ENCODE peak calls at places on chromosome 22, in five cellular contexts. One of them, this sample, is unnamed.

GRCh38 chr22:41074061-41074460 is 18.3 kb upstream of the EP300 start:
- DNase-seq in brain microvascular endothelial cell: no peak
- DNase-seq in astrocyte of the spinal cord: no peak
- DNase-seq in Calu3: no peak
- DNase-seq in GM23338: no peak
- DNase-seq in this sample: no peak

GRCh38 chr22:33889748-33890147 is 30.5 kb downstream of the LARGE1 start:
- DNase-seq in brain microvascular endothelial cell: no peak
- DNase-seq in astrocyte of the spinal cord: no peak
- DNase-seq in Calu3: no peak
- DNase-seq in GM23338: no peak
- DNase-seq in this sample: no peak

GRCh38 chr22:39317756-39318506 is 1.5 kb downstream of the RPL3 start:
- DNase-seq in brain microvascular endothelial cell: peak; percentile 27
- DNase-seq in astrocyte of the spinal cord: peak; percentile 39
- DNase-seq in Calu3: no peak
- DNase-seq in GM23338: no peak
- DNase-seq in this sample: no peak

GRCh38 chr22:25623310-25623734 is 58.8 kb downstream of the GRK3 start:
- DNase-seq in brain microvascular endothelial cell: no peak
- DNase-seq in astrocyte of the spinal cord: no peak
- DNase-seq in Calu3: no peak
- DNase-seq in GM23338: no peak
- DNase-seq in this sample: no peak

GRCh38 chr22:33853200-33854097 is 66.8 kb downstream of the LARGE1 start:
- DNase-seq in brain microvascular endothelial cell: peak; percentile 85
- DNase-seq in astrocyte of the spinal cord: peak; percentile 83
- DNase-seq in Calu3: peak; percentile 64
- DNase-seq in GM23338: peak; percentile 64
- DNase-seq in this sample: no peak

GRCh38 chr22:24416095-24416494 is 11.3 kb upstream of the ADORA2A start:
- DNase-seq in brain microvascular endothelial cell: no peak
- DNase-seq in astrocyte of the spinal cord: no peak
- DNase-seq in Calu3: no peak
- DNase-seq in GM23338: no peak
- DNase-seq in this sample: no peak

GRCh38 chr22:40123387-40123786 is 54.3 kb upstream of the TNRC6B start:
- DNase-seq in brain microvascular endothelial cell: no peak
- DNase-seq in astrocyte of the spinal cord: no peak
- DNase-seq in Calu3: no peak
- DNase-seq in GM23338: no peak
- DNase-seq in this sample: no peak

GRCh38 chr22:41237036-41237706 is 3.6 kb downstream of the CHADL start:
- DNase-seq in brain microvascular endothelial cell: no peak
- DNase-seq in astrocyte of the spinal cord: no peak
- DNase-seq in Calu3: no peak
- DNase-seq in GM23338: peak; percentile 95
- DNase-seq in this sample: no peak

GRCh38 chr22:24951942-24952836 is at the start of gene KIAA1671:
- DNase-seq in brain microvascular endothelial cell: peak; percentile 39
- DNase-seq in astrocyte of the spinal cord: peak; percentile 51
- DNase-seq in Calu3: peak; percentile 96
- DNase-seq in GM23338: peak; percentile 96
- DNase-seq in this sample: peak; percentile 57

GRCh38 chr22:48683640-48684039 is 1144.0 kb downstream of the BRD1 start:
- DNase-seq in brain microvascular endothelial cell: no peak
- DNase-seq in astrocyte of the spinal cord: no peak
- DNase-seq in Calu3: no peak
- DNase-seq in GM23338: no peak
- DNase-seq in this sample: no peak

GRCh38 chr22:17733484-17733883 is 40.8 kb downstream of the BID start:
- DNase-seq in brain microvascular endothelial cell: no peak
- DNase-seq in astrocyte of the spinal cord: peak; percentile 35
- DNase-seq in Calu3: no peak
- DNase-seq in GM23338: no peak
- DNase-seq in this sample: no peak

GRCh38 chr22:32335471-32335870 is 22.2 kb upstream of the RFPL3 start:
- DNase-seq in brain microvascular endothelial cell: no peak
- DNase-seq in astrocyte of the spinal cord: no peak
- DNase-seq in Calu3: no peak
- DNase-seq in GM23338: no peak
- DNase-seq in this sample: no peak

GRCh38 chr22:31340360-31340759 is 5.8 kb downstream of the PATZ1 start:
- DNase-seq in brain microvascular endothelial cell: no peak
- DNase-seq in astrocyte of the spinal cord: no peak
- DNase-seq in Calu3: no peak
- DNase-seq in GM23338: no peak
- DNase-seq in this sample: no peak

GRCh38 chr22:47879346-47879745 is 1116.9 kb downstream of the TBC1D22A start:
- DNase-seq in brain microvascular endothelial cell: no peak
- DNase-seq in astrocyte of the spinal cord: no peak
- DNase-seq in Calu3: no peak
- DNase-seq in GM23338: no peak
- DNase-seq in this sample: no peak

GRCh38 chr22:30754971-30755759 is 60.5 kb downstream of the OSBP2 start:
- DNase-seq in brain microvascular endothelial cell: peak; percentile 64
- DNase-seq in astrocyte of the spinal cord: peak; percentile 79
- DNase-seq in Calu3: peak; percentile 68
- DNase-seq in GM23338: peak; percentile 92
- DNase-seq in this sample: peak; percentile 34

GRCh38 chr22:27378343-27378800 is 423.2 kb downstream of the MN1 start:
- DNase-seq in brain microvascular endothelial cell: peak; percentile 38
- DNase-seq in astrocyte of the spinal cord: peak; percentile 81
- DNase-seq in Calu3: no peak
- DNase-seq in GM23338: no peak
- DNase-seq in this sample: no peak

GRCh38 chr22:30453731-30454510 is 17.9 kb downstream of the SEC14L3 start:
- DNase-seq in brain microvascular endothelial cell: no peak
- DNase-seq in astrocyte of the spinal cord: no peak
- DNase-seq in Calu3: peak; percentile 23
- DNase-seq in GM23338: peak; percentile 48
- DNase-seq in this sample: no peak

GRCh38 chr22:30566125-30566524 is 8.3 kb downstream of the GAL3ST1 start:
- DNase-seq in brain microvascular endothelial cell: no peak
- DNase-seq in astrocyte of the spinal cord: no peak
- DNase-seq in Calu3: peak; percentile 35
- DNase-seq in GM23338: no peak
- DNase-seq in this sample: no peak

GRCh38 chr22:41782316-41782715 is 18.2 kb upstream of the CCDC134 start:
- DNase-seq in brain microvascular endothelial cell: no peak
- DNase-seq in astrocyte of the spinal cord: no peak
- DNase-seq in Calu3: no peak
- DNase-seq in GM23338: no peak
- DNase-seq in this sample: no peak

GRCh38 chr22:31556627-31557203 is 60.4 kb downstream of the SFI1 start:
- DNase-seq in brain microvascular endothelial cell: peak; percentile 27
- DNase-seq in astrocyte of the spinal cord: peak; percentile 45
- DNase-seq in Calu3: peak; percentile 19
- DNase-seq in GM23338: peak; percentile 60
- DNase-seq in this sample: no peak

GRCh38 chr22:39301108-39301507 is 18.3 kb downstream of the RPL3 start:
- DNase-seq in brain microvascular endothelial cell: no peak
- DNase-seq in astrocyte of the spinal cord: no peak
- DNase-seq in Calu3: no peak
- DNase-seq in GM23338: no peak
- DNase-seq in this sample: no peak

GRCh38 chr22:24486501-24486921 is 8.6 kb upstream of the UPB1 start:
- DNase-seq in brain microvascular endothelial cell: peak; percentile 82
- DNase-seq in astrocyte of the spinal cord: peak; percentile 86
- DNase-seq in Calu3: no peak
- DNase-seq in GM23338: no peak
- DNase-seq in this sample: no peak

GRCh38 chr22:47167056-47167455 is 404.6 kb downstream of the TBC1D22A start:
- DNase-seq in brain microvascular endothelial cell: no peak
- DNase-seq in astrocyte of the spinal cord: no peak
- DNase-seq in Calu3: no peak
- DNase-seq in GM23338: no peak
- DNase-seq in this sample: peak; percentile 2

GRCh38 chr22:43921361-43921760 is 2.2 kb upstream of the PNPLA3 start:
- DNase-seq in brain microvascular endothelial cell: peak; percentile 65
- DNase-seq in astrocyte of the spinal cord: peak; percentile 70
- DNase-seq in Calu3: peak; percentile 81
- DNase-seq in GM23338: no peak
- DNase-seq in this sample: no peak
- TF ChIP-seq CTCF in brain microvascular endothelial cell: no peak
- TF ChIP-seq CTCF in astrocyte of the spinal cord: no peak
- TF ChIP-seq CTCF in Calu3: no peak
- TF ChIP-seq CTCF in GM23338: no peak
- TF ChIP-seq CTCF in this sample: no peak

GRCh38 chr22:18998998-18999397 is 62.9 kb upstream of the PRODH start:
- DNase-seq in brain microvascular endothelial cell: no peak
- DNase-seq in astrocyte of the spinal cord: no peak
- DNase-seq in Calu3: no peak
- DNase-seq in GM23338: peak; percentile 92
- DNase-seq in this sample: no peak
- TF ChIP-seq CTCF in brain microvascular endothelial cell: peak; percentile 55
- TF ChIP-seq CTCF in astrocyte of the spinal cord: peak; percentile 29
- TF ChIP-seq CTCF in Calu3: no peak
- TF ChIP-seq CTCF in GM23338: peak; percentile 86
- TF ChIP-seq CTCF in this sample: no peak

GRCh38 chr22:45971389-45972028 is 5.5 kb downstream of the WNT7B start:
- DNase-seq in brain microvascular endothelial cell: no peak
- DNase-seq in astrocyte of the spinal cord: no peak
- DNase-seq in Calu3: no peak
- DNase-seq in GM23338: peak; percentile 56
- DNase-seq in this sample: no peak

GRCh38 chr22:45969414-45969799 is 7.6 kb downstream of the WNT7B start:
- DNase-seq in brain microvascular endothelial cell: no peak
- DNase-seq in astrocyte of the spinal cord: no peak
- DNase-seq in Calu3: peak; percentile 53
- DNase-seq in GM23338: peak; percentile 50
- DNase-seq in this sample: no peak

GRCh38 chr22:45972091-45972867 is 4.7 kb downstream of the WNT7B start:
- DNase-seq in brain microvascular endothelial cell: no peak
- DNase-seq in astrocyte of the spinal cord: peak; percentile 44
- DNase-seq in Calu3: no peak
- DNase-seq in GM23338: peak; percentile 65
- DNase-seq in this sample: no peak

GRCh38 chr22:45969801-45970464 is 7.0 kb downstream of the WNT7B start:
- DNase-seq in brain microvascular endothelial cell: no peak
- DNase-seq in astrocyte of the spinal cord: no peak
- DNase-seq in Calu3: no peak
- DNase-seq in GM23338: no peak
- DNase-seq in this sample: no peak

GRCh38 chr22:45970709-45971388 is 6.1 kb downstream of the WNT7B start:
- DNase-seq in brain microvascular endothelial cell: no peak
- DNase-seq in astrocyte of the spinal cord: peak; percentile 74
- DNase-seq in Calu3: no peak
- DNase-seq in GM23338: peak; percentile 66
- DNase-seq in this sample: no peak
- TF ChIP-seq CTCF in brain microvascular endothelial cell: peak; percentile 8
- TF ChIP-seq CTCF in astrocyte of the spinal cord: no peak
- TF ChIP-seq CTCF in Calu3: no peak
- TF ChIP-seq CTCF in GM23338: no peak
- TF ChIP-seq CTCF in this sample: no peak

GRCh38 chr22:36982136-36982535 is 37.1 kb downstream of the TST start:
- DNase-seq in brain microvascular endothelial cell: no peak
- DNase-seq in astrocyte of the spinal cord: no peak
- DNase-seq in Calu3: no peak
- DNase-seq in GM23338: no peak
- DNase-seq in this sample: no peak
- TF ChIP-seq CTCF in brain microvascular endothelial cell: peak; percentile 27
- TF ChIP-seq CTCF in astrocyte of the spinal cord: no peak
- TF ChIP-seq CTCF in Calu3: no peak
- TF ChIP-seq CTCF in GM23338: peak; percentile 17
- TF ChIP-seq CTCF in this sample: no peak

DNA sequence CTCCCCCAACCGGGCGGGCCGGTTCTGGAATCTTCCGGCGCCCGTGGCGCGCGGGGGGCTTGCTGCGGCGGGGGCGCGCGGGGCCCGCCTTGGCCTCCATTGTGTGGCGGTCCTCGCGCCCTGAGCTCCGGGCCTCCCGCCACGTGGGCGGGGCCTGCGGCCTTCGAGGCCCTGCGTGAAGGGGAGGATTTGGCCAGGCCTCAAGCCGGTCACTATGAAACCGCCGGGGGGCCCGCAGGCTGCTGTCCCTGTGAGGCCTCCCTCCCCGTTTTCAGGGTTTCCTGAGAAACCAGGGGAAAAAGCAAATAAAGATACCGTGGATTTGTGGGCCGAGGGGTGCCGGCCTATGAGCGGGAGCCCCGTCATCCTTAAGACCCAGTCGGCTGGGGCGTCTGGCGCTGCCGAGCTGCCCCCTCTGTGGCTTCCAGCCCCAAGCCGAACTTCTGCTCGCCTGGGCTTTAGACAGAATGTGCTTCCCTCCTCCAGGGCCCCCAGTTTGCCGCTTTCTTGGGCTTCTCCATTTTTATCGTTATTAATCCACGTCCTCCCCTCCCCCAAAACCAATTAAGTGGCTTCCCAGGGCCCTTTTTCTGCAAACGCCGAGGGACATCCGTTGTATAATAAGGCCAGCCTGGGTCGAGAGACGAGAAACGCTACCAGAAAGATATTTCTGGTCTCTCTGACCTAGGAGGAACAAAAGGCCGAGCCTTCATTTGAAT is 602 bp downstream of the EWSR1 start:
- DNase-seq in brain microvascular endothelial cell: peak; percentile 41
- DNase-seq in astrocyte of the spinal cord: peak; percentile 82
- DNase-seq in Calu3: peak; percentile 36
- DNase-seq in GM23338: peak; percentile 48
- DNase-seq in this sample: no peak
- TF ChIP-seq CTCF in brain microvascular endothelial cell: no peak
- TF ChIP-seq CTCF in astrocyte of the spinal cord: no peak
- TF ChIP-seq CTCF in Calu3: no peak
- TF ChIP-seq CTCF in GM23338: no peak
- TF ChIP-seq CTCF in this sample: no peak

GRCh38 chr22:43476341-43476740 is 64.5 kb downstream of the MPPED1 start:
- DNase-seq in brain microvascular endothelial cell: no peak
- DNase-seq in astrocyte of the spinal cord: no peak
- DNase-seq in Calu3: no peak
- DNase-seq in GM23338: peak; percentile 49
- DNase-seq in this sample: no peak
- TF ChIP-seq CTCF in brain microvascular endothelial cell: no peak
- TF ChIP-seq CTCF in astrocyte of the spinal cord: no peak
- TF ChIP-seq CTCF in Calu3: no peak
- TF ChIP-seq CTCF in GM23338: peak; percentile 59
- TF ChIP-seq CTCF in this sample: no peak

GRCh38 chr22:19961868-19962245 is 20.2 kb upstream of the TXNRD2 start:
- DNase-seq in brain microvascular endothelial cell: no peak
- DNase-seq in astrocyte of the spinal cord: no peak
- DNase-seq in Calu3: no peak
- DNase-seq in GM23338: no peak
- DNase-seq in this sample: no peak

GRCh38 chr22:19961201-19961580 is 19.6 kb upstream of the TXNRD2 start:
- DNase-seq in brain microvascular endothelial cell: no peak
- DNase-seq in astrocyte of the spinal cord: no peak
- DNase-seq in Calu3: no peak
- DNase-seq in GM23338: no peak
- DNase-seq in this sample: no peak

GRCh38 chr22:19962909-19963806 is 21.5 kb upstream of the TXNRD2 start:
- DNase-seq in brain microvascular endothelial cell: peak; percentile 44
- DNase-seq in astrocyte of the spinal cord: no peak
- DNase-seq in Calu3: peak; percentile 97
- DNase-seq in GM23338: peak; percentile 86
- DNase-seq in this sample: no peak

GRCh38 chr22:19963863-19964642 is 22.4 kb upstream of the TXNRD2 start:
- DNase-seq in brain microvascular endothelial cell: no peak
- DNase-seq in astrocyte of the spinal cord: no peak
- DNase-seq in Calu3: no peak
- DNase-seq in GM23338: no peak
- DNase-seq in this sample: no peak

GRCh38 chr22:19962246-19962908 is 20.8 kb upstream of the TXNRD2 start:
- DNase-seq in brain microvascular endothelial cell: peak; percentile 68
- DNase-seq in astrocyte of the spinal cord: peak; percentile 76
- DNase-seq in Calu3: peak; percentile 81
- DNase-seq in GM23338: peak; percentile 96
- DNase-seq in this sample: no peak
- TF ChIP-seq CTCF in brain microvascular endothelial cell: peak; percentile 81
- TF ChIP-seq CTCF in astrocyte of the spinal cord: peak; percentile 77
- TF ChIP-seq CTCF in Calu3: peak; percentile 92
- TF ChIP-seq CTCF in GM23338: peak; percentile 88
- TF ChIP-seq CTCF in this sample: no peak